ENCODE peak calls at places on chromosomes 1 and 21, in five cellular contexts. E is small intestine; K is kidney epithelial cell; Z is adrenal gland; Y is effector memory CD4-positive, alpha-beta T cell. H is an unnamed sample. For H3K36me3, the result is how much of the 10 kb centered on the place peaks cover.

GRCh38 chr1:11862890-11863289 is 4.1 kb upstream of the NPPB start:
- DNase-seq in E (no peak), K (no peak), Z (no peak), Y (no peak), H (no peak)

GRCh38 chr21:17438642-17439041 is 74.2 kb upstream of the CXADR start:
- DNase-seq in E (no peak), K (no peak), Z (no peak), Y (no peak), H (no peak)

GRCh38 chr1:54372978-54373377 is 33.2 kb downstream of the SSBP3 start:
- DNase-seq in E (no peak), K (no peak), Z (no peak), Y (no peak), H (no peak)

GRCh38 chr1:226956942-226957713 is 17.0 kb downstream of the COQ8A start:
- DNase-seq in E (no peak), K (no peak), Y (no peak), Z (no peak), H (no peak)

GRCh38 chr1:103516693-103517092 is 8.8 kb upstream of the RNPC3 start:
- DNase-seq in K (no peak), Z (no peak), Y (no peak), E (no peak), H (no peak)

GRCh38 chr1:184034761-184035379 is 2.7 kb downstream of the COLGALT2 start:
- DNase-seq in Z (no peak), K (no peak), Y (no peak), E (no peak), H (no peak)

GRCh38 chr1:37325010-37325409 is 149.4 kb upstream of the ZC3H12A start:
- DNase-seq in K (no peak), Y (no peak), E (no peak), Z (no peak), H (no peak)

GRCh38 chr1:79895573-79895972 is 889.0 kb upstream of the ADGRL4 start:
- DNase-seq in K (no peak), Y (no peak), Z (no peak), E (no peak), H (no peak)

GRCh38 chr1:21124846-21125245 is 51.9 kb downstream of the EIF4G3 start:
- DNase-seq in Z (no peak), K (no peak), E (no peak), Y (no peak), H (no peak)

GRCh38 chr1:19809044-19809750 is 5.9 kb downstream of the RNF186 start:
- DNase-seq in K (no peak), E (peak), Z (no peak), Y (no peak), H (peak)

GRCh38 chr1:27633640-27634165 is 1.3 kb downstream of the FGR start:
- DNase-seq in E (no peak), Y (no peak), K (no peak), Z (no peak), H (no peak)

GRCh38 chr21:36849461-36849860 is 117.0 kb downstream of the HLCS start:
- DNase-seq in K (no peak), E (no peak), Y (no peak), Z (no peak), H (no peak)

GRCh38 chr1:33330906-33331305 is 10.0 kb upstream of the A3GALT2 start:
- DNase-seq in K (no peak), E (no peak), Y (no peak), Z (no peak), H (no peak)

GRCh38 chr1:168081373-168082007 is 55.2 kb downstream of the GPR161 start:
- DNase-seq in K (no peak), Z (peak), E (peak), Y (no peak), H (no peak)

GRCh38 chr1:56676571-56677035 is 31.5 kb downstream of the PRKAA2 start:
- DNase-seq in K (peak), Z (peak), E (no peak), Y (no peak), H (no peak)

GRCh38 chr1:233668725-233669294 is 54.9 kb downstream of the KCNK1 start:
- DNase-seq in E (peak), Y (no peak), K (no peak), Z (no peak), H (peak)

GRCh38 chr1:38208720-38209632 is 162.4 kb upstream of the POU3F1 start:
- DNase-seq in Z (no peak), K (no peak), E (no peak), Y (no peak), H (no peak)

GRCh38 chr1:100530901-100531487 is 6.9 kb upstream of the GPR88 start:
- DNase-seq in Z (no peak), Y (no peak), E (peak), K (no peak), H (peak)

GRCh38 chr1:89918127-89918793 is 76.7 kb upstream of the ZNF326 start:
- DNase-seq in K (no peak), Z (no peak), Y (no peak), E (peak), H (no peak)

GRCh38 chr1:44040418-44040817 is 9.2 kb upstream of the SLC6A9 start:
- DNase-seq in Z (no peak), Y (no peak), K (no peak), E (no peak), H (no peak)

GRCh38 chr1:23108918-23109533 is 59.6 kb downstream of the LUZP1 start:
- DNase-seq in Y (peak), Z (no peak), E (no peak), K (no peak), H (no peak)

GRCh38 chr1:100785399-100786082 is 66.0 kb downstream of the VCAM1 start:
- DNase-seq in Z (no peak), E (no peak), K (no peak), Y (no peak), H (no peak)

GRCh38 chr1:229341811-229342304 is 989 bp downstream of the CCSAP start:
- DNase-seq in E (no peak), K (no peak), Y (no peak), Z (no peak), H (no peak)

GRCh38 chr1:42703888-42704464 is 21.8 kb downstream of the YBX1 start:
- DNase-seq in Z (no peak), K (no peak), E (no peak), Y (no peak), H (no peak)
- H3K36me3 ChIP-seq in Z (under half), K (under half), E (under half), Y (half or more), H (under half)

DNA sequence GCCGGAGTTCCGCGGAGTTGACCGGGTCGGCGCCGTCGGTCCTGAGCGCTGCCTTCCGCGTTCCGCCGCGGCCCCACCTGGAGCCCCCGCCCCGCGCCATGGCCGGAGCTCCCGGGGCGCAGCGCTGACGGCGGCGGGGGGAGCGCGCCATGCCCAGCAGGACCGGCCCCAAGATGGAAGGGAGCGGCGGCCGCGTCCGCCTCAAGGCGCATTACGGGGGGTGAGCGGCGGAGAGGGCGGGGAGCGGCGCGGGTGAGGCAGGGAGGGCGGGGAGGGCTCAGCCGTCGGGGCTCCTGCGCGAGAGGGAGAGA is 226 bp downstream of the PRKCZ start:
- DNase-seq in K (no peak), Y (no peak), Z (peak), E (no peak), H (no peak)
- H3K4me3 ChIP-seq in K (peak), Y (peak), Z (peak), E (peak), H (peak)

DNA sequence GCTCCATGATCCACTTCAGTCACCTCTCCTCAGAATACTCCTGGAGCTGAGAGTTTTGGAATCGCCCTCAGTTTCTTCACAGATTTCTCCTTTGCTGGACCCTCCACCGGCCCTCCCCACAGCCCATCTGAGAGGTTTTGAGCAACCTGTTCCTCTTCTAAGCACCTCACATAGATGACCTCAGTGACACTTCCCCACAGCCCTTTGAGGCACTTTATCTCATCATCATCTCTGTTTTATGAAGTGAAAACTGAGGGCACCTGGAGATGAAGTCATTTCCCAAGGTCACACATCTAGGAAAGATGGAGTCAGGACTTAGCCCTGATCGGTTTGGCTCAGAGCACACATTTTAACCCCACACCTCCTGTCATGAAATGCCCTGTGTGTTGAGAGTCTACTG is 76.8 kb upstream of the ZNF281 start:
- DNase-seq in Z (no peak), K (no peak), E (no peak), Y (no peak), H (no peak)
- H3K36me3 ChIP-seq in Z (under half), K (under half), E (under half), Y (under half), H (under half)

DNA sequence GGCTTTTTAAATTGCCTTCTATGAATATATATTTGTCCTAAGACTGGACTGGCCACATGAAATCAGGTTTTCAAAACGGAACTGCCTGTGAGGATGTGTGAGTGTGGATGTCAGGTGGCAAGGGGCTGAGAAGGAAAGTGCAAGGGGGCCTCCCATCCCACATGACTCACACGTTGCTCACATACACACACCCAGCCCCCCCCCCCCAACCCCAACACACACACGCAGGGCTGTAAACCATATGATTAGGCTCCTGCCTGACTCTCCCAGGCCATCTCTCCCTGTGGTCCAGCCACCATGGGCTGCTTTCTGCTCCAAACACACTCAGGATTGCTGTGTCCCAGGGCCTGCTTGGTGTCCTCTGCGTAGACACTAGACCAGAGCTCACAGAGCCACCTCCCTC is 22.4 kb downstream of the DEGS1 start:
- DNase-seq in E (peak), K (no peak), Y (no peak), Z (peak), H (no peak)
- H3K4me3 ChIP-seq in E (no peak), K (no peak), Y (no peak), Z (no peak), H (no peak)

GRCh38 chr21:33433425-33434114 is 30.4 kb downstream of the IFNGR2 start:
- DNase-seq in K (no peak), Y (no peak), E (no peak), Z (peak), H (no peak)

GRCh38 chr21:33433001-33433400 is 29.8 kb downstream of the IFNGR2 start:
- DNase-seq in E (no peak), K (no peak), Z (no peak), Y (no peak), H (no peak)

GRCh38 chr21:33441489-33442477 is 38.0 kb downstream of the TMEM50B start:
- DNase-seq in Y (no peak), E (peak), K (peak), Z (peak), H (peak)

GRCh38 chr21:33434770-33435360 is 31.7 kb downstream of the IFNGR2 start:
- DNase-seq in K (peak), E (no peak), Y (no peak), Z (peak), H (no peak)

DNA sequence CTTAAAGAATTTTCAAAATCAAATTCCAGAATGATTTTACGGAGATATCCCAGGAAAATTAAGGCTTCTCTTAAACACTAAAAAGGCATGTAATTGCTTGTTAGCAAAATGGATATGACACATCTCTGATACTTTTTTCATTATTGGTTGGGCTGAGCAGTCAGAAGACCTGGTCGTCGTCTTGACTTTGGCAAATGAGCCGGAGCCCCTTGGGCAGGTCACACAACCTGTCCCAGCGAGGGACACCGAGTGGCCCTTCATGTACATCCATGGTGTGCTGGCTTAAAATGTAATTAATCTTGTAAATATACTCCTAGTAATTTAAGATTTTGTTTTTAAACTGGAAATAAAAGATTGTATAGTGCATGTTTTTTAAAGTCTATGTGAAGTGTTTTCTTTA is 33.9 kb downstream of the IFNGR2 start:
- DNase-seq in Z (no peak), K (no peak), E (no peak), Y (no peak), H (no peak)
- H3K36me3 ChIP-seq in Z (under half), K (under half), E (under half), Y (under half), H (under half)

GRCh38 chr1:41917051-41917530 is 1.6 kb downstream of the HIVEP3 start:
- DNase-seq in Y (no peak), K (no peak), E (no peak), Z (no peak), H (no peak)
- H3K4me3 ChIP-seq in Y (peak), K (peak), E (no peak), Z (no peak), H (no peak)